ENCODE peak calls at places on chromosomes 13 and 19, in four cellular contexts. One of them, this sample, is unnamed. For H3K4me1, the result is how much of the 10 kb centered on the place peaks cover.

GRCh38 chr13:46926856-46927625 is 30.2 kb upstream of the HTR2A start:
- DNase-seq in GM23338: no peak
- DNase-seq in K562: no peak
- DNase-seq in hepatocyte: no peak
- DNase-seq in this sample: no peak

GRCh38 chr13:29516012-29516411 is 79.5 kb downstream of the SLC7A1 start:
- DNase-seq in GM23338: no peak
- DNase-seq in K562: no peak
- DNase-seq in hepatocyte: no peak
- DNase-seq in this sample: no peak

GRCh38 chr13:38180670-38181069 is 169.0 kb upstream of the UFM1 start:
- DNase-seq in GM23338: no peak
- DNase-seq in K562: no peak
- DNase-seq in hepatocyte: no peak
- DNase-seq in this sample: no peak

GRCh38 chr13:78978381-78978998 is 319.5 kb upstream of the OBI1 start:
- DNase-seq in GM23338: peak
- DNase-seq in K562: peak
- DNase-seq in hepatocyte: peak
- DNase-seq in this sample: peak

GRCh38 chr13:28394422-28394821 is 100.5 kb downstream of the FLT1 start:
- DNase-seq in GM23338: no peak
- DNase-seq in K562: no peak
- DNase-seq in hepatocyte: no peak
- DNase-seq in this sample: no peak

GRCh38 chr19:6010107-6010506 is 32.2 kb upstream of the RANBP3 start:
- DNase-seq in GM23338: no peak
- DNase-seq in K562: no peak
- DNase-seq in hepatocyte: no peak
- DNase-seq in this sample: no peak

GRCh38 chr19:13621413-13621812 is 115.1 kb upstream of the CACNA1A start:
- DNase-seq in GM23338: peak
- DNase-seq in K562: no peak
- DNase-seq in hepatocyte: no peak
- DNase-seq in this sample: no peak

GRCh38 chr13:34087791-34088190 is 269.8 kb downstream of the RFC3 start:
- DNase-seq in GM23338: no peak
- DNase-seq in K562: no peak
- DNase-seq in hepatocyte: no peak
- DNase-seq in this sample: no peak

GRCh38 chr13:112968910-112969691 is at the start of gene MCF2L:
- DNase-seq in GM23338: peak
- DNase-seq in K562: no peak
- DNase-seq in hepatocyte: peak
- DNase-seq in this sample: peak

GRCh38 chr19:1690570-1691307 is 38.3 kb upstream of the TCF3 start:
- DNase-seq in GM23338: peak
- DNase-seq in K562: peak
- DNase-seq in hepatocyte: peak
- DNase-seq in this sample: peak

GRCh38 chr19:17751103-17751911 is at the start of gene FCHO1:
- DNase-seq in GM23338: no peak
- DNase-seq in K562: peak
- DNase-seq in hepatocyte: no peak
- DNase-seq in this sample: no peak

GRCh38 chr13:86409466-86410241 is 610.4 kb upstream of the SLITRK6 start:
- DNase-seq in GM23338: no peak
- DNase-seq in K562: no peak
- DNase-seq in hepatocyte: no peak
- DNase-seq in this sample: no peak

GRCh38 chr13:66077286-66077685 is 1152.8 kb downstream of the PCDH9 start:
- DNase-seq in GM23338: no peak
- DNase-seq in K562: no peak
- DNase-seq in hepatocyte: no peak
- DNase-seq in this sample: no peak

DNA sequence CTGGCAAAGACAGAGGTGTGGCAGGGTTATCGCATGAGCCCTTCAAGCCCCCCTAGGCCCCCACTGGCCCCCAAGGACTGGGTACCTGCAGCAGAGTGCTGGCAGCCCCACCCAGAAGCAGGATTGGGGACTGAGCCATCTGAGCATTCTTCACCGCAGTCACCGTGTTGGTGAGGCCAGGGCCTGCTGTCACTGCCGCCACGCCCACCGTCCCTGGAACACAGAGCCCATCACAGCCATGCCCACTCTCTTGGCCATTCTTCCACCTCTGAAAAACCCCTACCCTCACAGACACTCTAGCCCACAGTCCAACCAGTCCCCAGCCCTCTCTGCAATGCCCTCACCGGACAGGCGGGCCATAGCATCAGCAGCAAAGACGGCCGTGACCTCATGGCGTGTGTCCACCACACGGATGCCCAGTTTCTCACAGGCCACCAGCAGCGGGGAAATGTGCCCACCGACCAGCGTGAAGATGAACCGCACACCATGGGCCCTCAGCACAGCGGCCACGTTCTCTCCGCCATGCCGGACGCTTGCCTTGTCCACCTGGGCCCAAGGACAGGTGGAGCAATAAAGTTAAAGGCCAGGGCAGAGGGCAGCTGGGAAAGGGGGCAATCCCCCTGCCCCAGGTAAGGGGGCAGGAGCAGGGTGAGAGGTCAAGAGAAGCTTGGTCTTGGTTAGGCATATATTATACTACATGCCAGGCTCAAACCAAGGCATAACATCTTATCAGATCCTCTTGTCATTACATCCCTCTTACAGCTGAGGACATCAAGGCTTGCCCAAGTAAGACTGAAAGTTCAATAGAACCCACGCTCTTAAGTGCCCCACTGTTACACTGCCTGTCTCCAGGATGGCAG is 16.1 kb downstream of the SYDE1 start:
- DNase-seq in GM23338: no peak
- DNase-seq in K562: no peak
- DNase-seq in hepatocyte: no peak
- DNase-seq in this sample: no peak
- TF ChIP-seq EZH2 in GM23338: no peak
- TF ChIP-seq EZH2 in K562: no peak
- TF ChIP-seq EZH2 in hepatocyte: no peak
- TF ChIP-seq EZH2 in this sample: no peak

GRCh38 chr19:44024900-44025216 is 321 bp upstream of the ZNF222 start:
- DNase-seq in GM23338: no peak
- DNase-seq in K562: no peak
- DNase-seq in hepatocyte: no peak
- DNase-seq in this sample: no peak

GRCh38 chr19:44025217-44025936 is at the start of gene ZNF222:
- DNase-seq in GM23338: peak
- DNase-seq in K562: peak
- DNase-seq in hepatocyte: peak
- DNase-seq in this sample: peak

GRCh38 chr19:44021221-44021620 is 4.0 kb upstream of the ZNF222 start:
- DNase-seq in GM23338: no peak
- DNase-seq in K562: no peak
- DNase-seq in hepatocyte: no peak
- DNase-seq in this sample: no peak

GRCh38 chr19:44019498-44019897 is 5.7 kb upstream of the ZNF222 start:
- DNase-seq in GM23338: no peak
- DNase-seq in K562: no peak
- DNase-seq in hepatocyte: no peak
- DNase-seq in this sample: no peak
- H3K4me1 ChIP-seq in GM23338: under half
- H3K4me1 ChIP-seq in K562: under half
- H3K4me1 ChIP-seq in hepatocyte: under half
- H3K4me1 ChIP-seq in this sample: under half

DNA sequence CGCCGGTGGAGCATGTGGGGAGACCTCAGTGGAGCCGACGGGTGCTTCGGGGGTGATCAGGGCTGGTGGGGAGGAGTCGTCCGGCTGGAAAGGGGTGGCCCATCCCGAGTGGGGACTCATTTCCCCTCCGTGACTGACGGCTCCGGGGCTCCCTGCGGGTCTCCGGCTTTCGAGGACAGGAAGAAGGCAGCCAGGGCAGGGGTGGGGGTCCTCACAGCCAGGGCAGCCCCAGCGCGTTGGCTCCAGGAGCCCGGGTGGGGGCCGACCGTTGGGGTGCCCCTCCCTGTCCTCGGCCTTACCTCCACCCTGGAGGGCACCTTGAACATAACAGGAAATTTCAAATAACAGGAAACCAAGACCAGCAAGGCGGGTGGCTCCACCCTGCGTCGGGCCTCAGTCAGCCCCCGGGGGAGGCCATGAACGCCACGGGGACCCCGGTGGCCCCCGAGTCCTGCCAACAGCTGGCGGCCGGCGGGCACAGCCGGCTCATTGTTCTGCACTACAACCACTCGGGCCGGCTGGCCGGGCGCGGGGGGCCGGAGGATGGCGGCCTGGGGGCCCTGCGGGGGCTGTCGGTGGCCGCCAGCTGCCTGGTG is at the start of gene S1PR4:
- DNase-seq in GM23338: no peak
- DNase-seq in K562: no peak
- DNase-seq in hepatocyte: peak
- DNase-seq in this sample: no peak
- H3K27ac ChIP-seq in GM23338: no peak
- H3K27ac ChIP-seq in K562: no peak
- H3K27ac ChIP-seq in hepatocyte: no peak
- H3K27ac ChIP-seq in this sample: no peak

GRCh38 chr19:42153606-42154405 is 21.6 kb upstream of the POU2F2 start:
- DNase-seq in GM23338: no peak
- DNase-seq in K562: no peak
- DNase-seq in hepatocyte: no peak
- DNase-seq in this sample: no peak
- TF ChIP-seq EZH2 in GM23338: no peak
- TF ChIP-seq EZH2 in K562: no peak
- TF ChIP-seq EZH2 in hepatocyte: no peak
- TF ChIP-seq EZH2 in this sample: no peak

DNA sequence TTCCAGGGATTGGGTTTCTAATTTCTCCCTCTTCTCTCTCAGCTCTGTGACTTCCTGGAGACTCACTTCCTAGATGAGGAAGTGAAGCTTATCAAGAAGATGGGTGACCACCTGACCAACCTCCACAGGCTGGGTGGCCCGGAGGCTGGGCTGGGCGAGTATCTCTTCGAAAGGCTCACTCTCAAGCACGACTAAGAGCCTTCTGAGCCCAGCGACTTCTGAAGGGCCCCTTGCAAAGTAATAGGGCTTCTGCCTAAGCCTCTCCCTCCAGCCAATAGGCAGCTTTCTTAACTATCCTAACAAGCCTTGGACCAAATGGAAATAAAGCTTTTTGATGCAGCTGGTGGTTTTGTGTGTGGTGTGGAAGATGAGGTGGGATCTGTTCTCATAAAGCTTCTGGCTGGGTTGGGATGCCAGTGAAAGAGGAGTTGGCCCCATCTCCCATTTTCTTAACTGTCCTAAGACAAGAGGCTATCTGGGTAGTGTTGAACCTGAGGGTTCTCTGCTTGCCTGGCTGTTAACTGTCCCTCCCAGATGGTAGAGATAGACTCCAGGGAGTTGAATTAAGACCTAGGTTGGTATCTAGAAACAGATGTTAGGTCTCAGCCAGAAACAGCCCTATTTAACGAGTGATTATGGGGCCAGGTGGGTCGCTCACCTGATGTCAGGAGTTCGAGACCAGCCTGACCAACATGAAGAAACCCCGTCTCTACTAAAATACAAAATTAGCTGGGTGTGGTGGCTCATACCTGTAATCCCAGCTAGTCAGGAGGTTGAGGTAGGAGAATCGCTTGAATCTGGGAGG is 1.6 kb downstream of the FTL start:
- DNase-seq in GM23338: no peak
- DNase-seq in K562: no peak
- DNase-seq in hepatocyte: no peak
- DNase-seq in this sample: peak
- H3K4me1 ChIP-seq in GM23338: under half
- H3K4me1 ChIP-seq in K562: under half
- H3K4me1 ChIP-seq in hepatocyte: under half
- H3K4me1 ChIP-seq in this sample: under half

DNA sequence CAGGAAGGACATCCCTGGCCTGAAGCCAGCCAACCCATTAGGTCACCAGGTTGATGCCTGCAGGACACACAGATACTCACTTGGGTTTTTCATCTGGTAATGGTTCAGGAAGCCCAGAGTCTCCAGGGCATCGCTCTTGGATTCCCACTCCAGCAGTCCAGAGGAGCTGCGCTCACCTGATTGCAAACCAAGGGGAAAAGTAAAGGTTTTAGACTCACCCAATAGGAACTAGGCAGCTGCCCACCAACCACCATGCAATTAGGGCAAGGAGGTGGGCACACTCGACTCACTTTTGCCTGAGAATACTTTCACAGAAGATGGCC is 5.7 kb upstream of the ECH1 start:
- DNase-seq in GM23338: no peak
- DNase-seq in K562: no peak
- DNase-seq in hepatocyte: peak
- DNase-seq in this sample: no peak
- H3K27ac ChIP-seq in GM23338: peak
- H3K27ac ChIP-seq in K562: no peak
- H3K27ac ChIP-seq in hepatocyte: peak
- H3K27ac ChIP-seq in this sample: peak

This sample was measured in neural progenitor cell.